ENCODE peak calls at places on chromosome 11, in ten cellular contexts. E is ureter, D is GM13977, A is transverse colon, S is AG04449, T is adipocyte, X is iPS DF 6.9, L is mesenteric fat pad, U is non-pigmented ciliary epithelial cell, B is astrocyte of the hippocampus. Q is an unnamed sample.

GRCh38 chr11:65885808-65886536 is 2.3 kb downstream of the FIBP start:
- DNase-seq in E (no peak), D (no peak), A (peak; percentile 24), S (no peak), T (no peak), X (no peak), L (no peak), U (no peak), B (no peak), Q (no peak)

GRCh38 chr11:15104166-15104565 is 10.6 kb upstream of the INSC start:
- DNase-seq in E (no peak), D (no peak), A (no peak), S (no peak), T (peak; percentile 36), X (no peak), L (no peak), U (no peak), B (no peak), Q (no peak)

GRCh38 chr11:43579171-43579918 is 101.2 kb upstream of the HSD17B12 start:
- DNase-seq in E (no peak), D (peak; percentile 76), A (no peak), S (no peak), T (peak; percentile 51), X (no peak), L (no peak), U (no peak), B (peak; percentile 71), Q (peak; percentile 80)

GRCh38 chr11:8717876-8718753 is 35.5 kb downstream of the RPL27A start:
- DNase-seq in E (peak; percentile 72), D (no peak), A (peak; percentile 24), S (peak; percentile 90), T (peak; percentile 91), X (no peak), L (no peak), U (no peak), B (peak; percentile 92), Q (no peak)

GRCh38 chr11:8060146-8060719 is 20.8 kb upstream of the TUB start:
- DNase-seq in E (no peak), D (no peak), A (no peak), S (no peak), T (no peak), X (no peak), L (peak; percentile 45), U (no peak), B (no peak), Q (no peak)

GRCh38 chr11:119540370-119541125 is 117.6 kb upstream of the THY1 start:
- DNase-seq in E (peak; percentile 28), D (no peak), A (no peak), S (no peak), T (no peak), X (no peak), L (peak; percentile 78), U (no peak), B (no peak), Q (no peak)

GRCh38 chr11:78419327-78419726 is 1.7 kb upstream of the GAB2 start:
- DNase-seq in E (peak; percentile 59), D (no peak), A (peak; percentile 48), S (peak; percentile 97), T (peak; percentile 95), X (no peak), L (no peak), U (peak; percentile 94), B (peak; percentile 80), Q (peak; percentile 18)

GRCh38 chr11:120215634-120216033 is 4.8 kb downstream of the OAF start:
- DNase-seq in E (no peak), D (no peak), A (no peak), S (no peak), T (peak; percentile 66), X (no peak), L (no peak), U (no peak), B (peak; percentile 58), Q (no peak)

GRCh38 chr11:126431401-126432064 is 76.0 kb downstream of the ST3GAL4 start:
- DNase-seq in E (peak; percentile 78), D (no peak), A (peak; percentile 76), S (peak; percentile 21), T (peak; percentile 80), X (no peak), L (no peak), U (peak; percentile 10), B (peak; percentile 83), Q (no peak)

GRCh38 chr11:45580399-45580798 is 85.0 kb downstream of the CHST1 start:
- DNase-seq in E (no peak), D (no peak), A (no peak), S (no peak), T (peak; percentile 39), X (no peak), L (no peak), U (peak; percentile 11), B (peak; percentile 77), Q (peak; percentile 86)

GRCh38 chr11:20584093-20584774 is 15.2 kb upstream of the SLC6A5 start:
- DNase-seq in E (no peak), D (no peak), A (no peak), S (no peak), T (no peak), X (no peak), L (no peak), U (no peak), B (no peak), Q (no peak)

GRCh38 chr11:73257342-73258103 is 14.6 kb upstream of the P2RY6 start:
- DNase-seq in E (peak; percentile 45), D (no peak), A (no peak), S (peak; percentile 93), T (peak; percentile 92), X (no peak), L (peak; percentile 89), U (peak; percentile 87), B (peak; percentile 97), Q (peak; percentile 92)

GRCh38 chr11:85679581-85679980 is 6.4 kb downstream of the CCDC89 start:
- DNase-seq in E (no peak), D (no peak), A (no peak), S (no peak), T (no peak), X (no peak), L (no peak), U (no peak), B (no peak), Q (no peak)

GRCh38 chr11:26905368-26905767 is 88.5 kb upstream of the FIBIN start:
- DNase-seq in E (no peak), D (no peak), A (no peak), S (no peak), T (peak; percentile 54), X (no peak), L (no peak), U (no peak), B (peak; percentile 18), Q (no peak)

GRCh38 chr11:79229047-79229446 is 211.8 kb downstream of the TENM4 start:
- DNase-seq in E (no peak), D (no peak), A (no peak), S (no peak), T (no peak), X (no peak), L (no peak), U (no peak), B (no peak), Q (no peak)

GRCh38 chr11:16791494-16791961 is 53.1 kb downstream of the C11orf58 start:
- DNase-seq in E (no peak), D (no peak), A (no peak), S (peak; percentile 71), T (peak; percentile 94), X (no peak), L (no peak), U (peak; percentile 92), B (peak; percentile 96), Q (no peak)

GRCh38 chr11:13984616-13985474 is 22.3 kb downstream of the SPON1 start:
- DNase-seq in E (no peak), D (no peak), A (no peak), S (peak; percentile 51), T (peak; percentile 80), X (no peak), L (no peak), U (peak; percentile 54), B (peak; percentile 49), Q (no peak)

GRCh38 chr11:33062137-33062536 is 22.8 kb downstream of the TCP11L1 start:
- DNase-seq in E (no peak), D (no peak), A (no peak), S (no peak), T (no peak), X (no peak), L (no peak), U (no peak), B (no peak), Q (no peak)

GRCh38 chr11:48081151-48082010 is 101.0 kb downstream of the PTPRJ start:
- DNase-seq in E (peak; percentile 48), D (no peak), A (no peak), S (peak; percentile 36), T (peak; percentile 35), X (no peak), L (peak; percentile 91), U (peak; percentile 60), B (peak; percentile 96), Q (no peak)

GRCh38 chr11:6629573-6629891 is 10.3 kb upstream of the TPP1 start:
- DNase-seq in E (no peak), D (no peak), A (no peak), S (no peak), T (no peak), X (no peak), L (no peak), U (no peak), B (no peak), Q (no peak)

GRCh38 chr11:117882539-117882938 is 6.1 kb upstream of the FXYD6 start:
- DNase-seq in E (no peak), D (no peak), A (no peak), S (no peak), T (no peak), X (no peak), L (peak; percentile 64), U (no peak), B (no peak), Q (peak; percentile 37)

GRCh38 chr11:103586756-103587155 is 449.7 kb upstream of the DDI1 start:
- DNase-seq in E (no peak), D (no peak), A (no peak), S (no peak), T (peak; percentile 64), X (no peak), L (no peak), U (peak; percentile 64), B (no peak), Q (peak; percentile 53)

GRCh38 chr11:68354181-68354872 is 41.9 kb downstream of the LRP5 start:
- DNase-seq in E (peak; percentile 92), D (no peak), A (peak; percentile 89), S (peak; percentile 87), T (peak; percentile 91), X (no peak), L (no peak), U (peak; percentile 59), B (peak; percentile 98), Q (no peak)

GRCh38 chr11:74686792-74687191 is 44.4 kb downstream of the CHRDL2 start:
- DNase-seq in E (no peak), D (no peak), A (no peak), S (no peak), T (no peak), X (no peak), L (no peak), U (no peak), B (no peak), Q (no peak)

GRCh38 chr11:108498816-108499408 is 728 bp upstream of the POGLUT3 start:
- DNase-seq in E (peak; percentile 44), D (no peak), A (peak; percentile 13), S (no peak), T (no peak), X (no peak), L (no peak), U (no peak), B (no peak), Q (peak; percentile 21)

GRCh38 chr11:111359223-111360149 is 19.6 kb downstream of the POU2AF1 start:
- DNase-seq in E (no peak), D (no peak), A (no peak), S (no peak), T (no peak), X (no peak), L (no peak), U (no peak), B (no peak), Q (no peak)

GRCh38 chr11:2382129-2382517 is 5.0 kb downstream of the CD81 start:
- DNase-seq in E (no peak), D (no peak), A (no peak), S (no peak), T (no peak), X (no peak), L (no peak), U (no peak), B (no peak), Q (no peak)

GRCh38 chr11:94641167-94641761 is 74.1 kb downstream of the PIWIL4 start:
- DNase-seq in E (no peak), D (no peak), A (no peak), S (no peak), T (no peak), X (no peak), L (no peak), U (no peak), B (no peak), Q (no peak)